ENCODE peak calls at places on chromosomes 13 and 19, in four cellular contexts. H is neural crest cell, F is lower leg skin, V is heart right ventricle. C is an unnamed sample.

GRCh38 chr19:1295169-1296012 is 9.7 kb downstream of the EFNA2 start:
- DNase-seq in H (no peak), F (no peak), V (peak), C (no peak)

GRCh38 chr13:42001580-42001979 is 40.7 kb upstream of the VWA8 start:
- DNase-seq in H (no peak), F (no peak), V (no peak), C (peak)

GRCh38 chr13:65597839-65598818 is 1632.0 kb downstream of the PCDH9 start:
- DNase-seq in H (no peak), F (no peak), V (no peak), C (no peak)

GRCh38 chr19:9916719-9917118 is 19.6 kb downstream of the OLFM2 start:
- DNase-seq in H (no peak), F (no peak), V (no peak), C (no peak)

GRCh38 chr19:43814663-43815352 is 12.3 kb upstream of the ZNF283 start:
- DNase-seq in H (no peak), F (no peak), V (no peak), C (no peak)

GRCh38 chr19:2495130-2495641 is 19.3 kb downstream of the GADD45B start:
- DNase-seq in H (no peak), F (peak), V (peak), C (peak)

GRCh38 chr13:48772908-48773307 is 119.2 kb downstream of the CYSLTR2 start:
- DNase-seq in H (no peak), F (no peak), V (no peak), C (no peak)

GRCh38 chr19:14775855-14776254 is 2.5 kb downstream of the ADGRE2 start:
- DNase-seq in H (no peak), F (peak), V (peak), C (no peak)

GRCh38 chr13:43730642-43731041 is 56.1 kb downstream of the ENOX1 start:
- DNase-seq in H (no peak), F (no peak), V (peak), C (no peak)

GRCh38 chr13:51453308-51453958 is 597 bp upstream of the INTS6 start:
- DNase-seq in H (no peak), F (peak), V (peak), C (peak)

GRCh38 chr13:43767351-43767901 is 19.3 kb downstream of the ENOX1 start:
- DNase-seq in H (no peak), F (no peak), V (peak), C (no peak)

GRCh38 chr13:104586010-104586746 is 1520.0 kb upstream of the SLC10A2 start:
- DNase-seq in H (no peak), F (no peak), V (no peak), C (no peak)

GRCh38 chr19:48959341-48960239 is 4.9 kb downstream of the BAX start:
- DNase-seq in H (no peak), F (no peak), V (no peak), C (no peak)

GRCh38 chr13:110521296-110521680 is 40.2 kb downstream of the RAB20 start:
- DNase-seq in H (no peak), F (no peak), V (no peak), C (no peak)

GRCh38 chr19:7476941-7477494 is 11.8 kb downstream of the PEX11G start:
- DNase-seq in H (no peak), F (no peak), V (no peak), C (no peak)

GRCh38 chr19:31600731-31601295 is 251.6 kb upstream of the TSHZ3 start:
- DNase-seq in H (no peak), F (peak), V (no peak), C (no peak)

GRCh38 chr19:7779631-7780486 is 16.8 kb downstream of the CLEC4M start:
- DNase-seq in H (no peak), F (peak), V (no peak), C (no peak)

GRCh38 chr13:112958127-112958989 is 10.7 kb upstream of the MCF2L start:
- DNase-seq in H (no peak), F (peak), V (no peak), C (no peak)

GRCh38 chr13:78102121-78102677 is 183.6 kb upstream of the EDNRB start:
- DNase-seq in H (no peak), F (no peak), V (peak), C (no peak)

GRCh38 chr19:29971002-29971401 is 29.0 kb downstream of the URI1 start:
- DNase-seq in H (no peak), F (no peak), V (no peak), C (no peak)

GRCh38 chr13:45441633-45442032 is 23.1 kb upstream of the COG3 start:
- DNase-seq in H (no peak), F (peak), V (no peak), C (no peak)

GRCh38 chr19:12969292-12969988 is at the start of gene DAND5:
- DNase-seq in H (no peak), F (no peak), V (peak), C (no peak)

GRCh38 chr13:33543631-33544030 is 258.1 kb upstream of the STARD13 start:
- DNase-seq in H (no peak), F (no peak), V (no peak), C (no peak)

GRCh38 chr13:48302920-48303330 is 626 bp upstream of the RB1 start:
- DNase-seq in H (no peak), F (no peak), V (no peak), C (no peak)

DNA sequence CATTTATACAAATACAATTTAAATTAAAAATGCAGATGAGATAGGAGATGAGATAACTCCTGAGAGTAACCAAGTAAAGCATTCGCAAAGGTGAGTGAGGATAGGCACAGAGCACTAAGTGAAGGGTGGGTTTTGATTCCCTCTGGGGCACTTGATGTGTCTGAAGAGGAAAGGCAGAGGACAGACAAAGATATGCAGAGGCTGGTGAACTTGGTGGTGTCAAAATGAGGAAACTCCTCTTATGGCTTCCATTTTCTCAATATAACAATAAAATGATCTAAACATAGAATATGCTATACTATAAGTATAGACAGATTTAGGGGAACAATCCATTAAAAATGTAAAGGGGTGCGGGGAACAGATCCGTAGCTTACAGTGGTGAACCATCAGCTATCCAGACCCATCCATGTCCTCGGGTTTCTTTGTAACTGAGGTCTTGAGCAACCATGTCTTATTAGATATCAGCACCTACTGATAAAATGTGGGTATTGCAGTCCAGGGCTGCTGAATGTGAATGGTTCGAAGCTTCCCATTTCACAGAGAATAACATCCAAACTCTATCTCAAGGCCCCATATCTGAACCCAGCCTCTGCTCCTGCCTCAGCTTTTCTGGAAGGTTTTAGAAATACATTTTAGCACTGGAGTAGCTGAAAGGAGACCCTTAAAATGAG is 73.9 kb upstream of the SLC10A2 start:
- DNase-seq in H (no peak), F (no peak), V (no peak), C (no peak)
- TF ChIP-seq CTCF in H (peak), F (no peak), V (peak), C (no peak)

DNA sequence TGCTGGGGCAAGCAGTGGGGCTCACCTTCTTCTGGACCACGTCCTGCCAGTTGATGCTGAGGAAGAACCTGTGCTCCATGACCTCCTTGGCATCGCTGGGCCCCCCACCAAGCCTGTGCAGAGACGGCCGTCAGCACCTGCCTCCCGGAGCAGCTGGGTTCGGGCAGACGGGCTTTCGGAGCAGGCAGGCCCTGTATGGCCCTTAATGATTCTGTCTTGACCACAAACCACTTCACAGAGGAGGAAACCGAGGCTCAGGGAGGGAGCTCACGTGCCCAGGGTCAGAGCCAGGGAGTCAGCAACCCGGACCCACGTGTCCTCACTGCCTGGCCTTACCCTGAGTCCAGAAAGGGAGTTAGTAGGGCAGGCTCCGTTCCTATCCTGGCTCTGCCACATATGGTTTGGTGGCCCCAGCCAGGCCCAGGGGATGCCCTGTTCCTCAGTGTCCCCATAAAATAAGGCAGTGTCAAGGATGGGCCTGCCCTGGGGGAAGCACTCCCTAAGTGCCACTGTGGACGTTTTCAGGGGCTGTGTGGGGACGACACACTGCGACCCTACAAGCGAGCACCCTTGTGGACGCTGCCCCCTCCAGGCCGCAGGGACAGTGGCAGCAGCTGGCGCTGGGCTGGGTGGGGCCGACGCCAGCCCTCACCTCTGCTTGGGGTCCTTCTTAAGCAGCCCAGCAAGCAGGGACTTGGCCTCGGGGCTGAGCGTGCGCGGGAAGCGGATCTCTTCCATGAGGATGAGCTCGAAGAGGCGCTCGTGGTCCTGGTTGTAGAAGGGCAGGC is 8.9 kb upstream of the CCNP start:
- DNase-seq in H (no peak), F (no peak), V (no peak), C (no peak)
- TF ChIP-seq CTCF in H (peak), F (no peak), V (no peak), C (no peak)

GRCh38 chr19:17419491-17420266 is at the start of gene MVB12A:
- DNase-seq in H (peak), F (peak), V (peak), C (peak)

GRCh38 chr19:17419154-17419490 is 725 bp upstream of the MVB12A start:
- DNase-seq in H (no peak), F (no peak), V (no peak), C (no peak)

GRCh38 chr19:17418710-17419109 is 1.1 kb upstream of the MVB12A start:
- DNase-seq in H (no peak), F (no peak), V (no peak), C (no peak)

GRCh38 chr19:17421942-17422341 is 2.1 kb downstream of the MVB12A start:
- DNase-seq in H (no peak), F (no peak), V (no peak), C (no peak)

GRCh38 chr19:17420267-17420924 is 549 bp downstream of the MVB12A start:
- DNase-seq in H (peak), F (peak), V (peak), C (no peak)
- TF ChIP-seq CTCF in H (peak), F (no peak), V (no peak), C (no peak)

GRCh38 chr13:87274209-87274819 is 396.9 kb upstream of the SLITRK5 start:
- DNase-seq in H (peak), F (no peak), V (no peak), C (no peak)
- TF ChIP-seq CTCF in H (peak), F (no peak), V (peak), C (no peak)